ENCODE peak calls at places on chromosome 3, in four cellular contexts. One of them, this sample, is unnamed.

GRCh38 chr3:181622365-181622764 is 89.4 kb upstream of the SOX2 start:
- DNase-seq in neural progenitor cell: no peak
- DNase-seq in HCT116: no peak
- DNase-seq in Peyer's patch: no peak
- DNase-seq in this sample: no peak

GRCh38 chr3:4988815-4989648 is 9.8 kb downstream of the BHLHE40 start:
- DNase-seq in Peyer's patch: peak
- DNase-seq in neural progenitor cell: no peak
- DNase-seq in HCT116: no peak
- DNase-seq in this sample: peak

GRCh38 chr3:125192190-125193035 is 20.1 kb downstream of the SLC12A8 start:
- DNase-seq in Peyer's patch: no peak
- DNase-seq in neural progenitor cell: peak
- DNase-seq in HCT116: no peak
- DNase-seq in this sample: no peak

GRCh38 chr3:55485208-55485791 is 1.8 kb downstream of the WNT5A start:
- DNase-seq in Peyer's patch: peak
- DNase-seq in HCT116: no peak
- DNase-seq in neural progenitor cell: peak
- DNase-seq in this sample: peak

GRCh38 chr3:127819086-127819485 is 3.2 kb downstream of the MGLL start:
- DNase-seq in HCT116: no peak
- DNase-seq in neural progenitor cell: no peak
- DNase-seq in Peyer's patch: no peak
- DNase-seq in this sample: peak

GRCh38 chr3:23763040-23763477 is 42.7 kb upstream of the UBE2E1 start:
- DNase-seq in HCT116: no peak
- DNase-seq in neural progenitor cell: peak
- DNase-seq in Peyer's patch: no peak
- DNase-seq in this sample: no peak

GRCh38 chr3:194485471-194485875 is 1.3 kb downstream of the ATP13A3 start:
- DNase-seq in Peyer's patch: no peak
- DNase-seq in neural progenitor cell: no peak
- DNase-seq in HCT116: no peak
- DNase-seq in this sample: no peak

GRCh38 chr3:50189989-50190388 is 1.4 kb upstream of the GNAT1 start:
- DNase-seq in Peyer's patch: no peak
- DNase-seq in neural progenitor cell: no peak
- DNase-seq in HCT116: no peak
- DNase-seq in this sample: no peak

GRCh38 chr3:180306691-180307090 is 270.0 kb upstream of the PEX5L start:
- DNase-seq in HCT116: no peak
- DNase-seq in Peyer's patch: no peak
- DNase-seq in neural progenitor cell: no peak
- DNase-seq in this sample: no peak

GRCh38 chr3:184379375-184380209 is at the start of gene CHRD:
- DNase-seq in neural progenitor cell: peak
- DNase-seq in Peyer's patch: no peak
- DNase-seq in HCT116: no peak
- DNase-seq in this sample: no peak

GRCh38 chr3:131338948-131339640 is 42.5 kb upstream of the NUDT16 start:
- DNase-seq in HCT116: no peak
- DNase-seq in Peyer's patch: no peak
- DNase-seq in neural progenitor cell: no peak
- DNase-seq in this sample: no peak

GRCh38 chr3:100703865-100704264 is 5.4 kb upstream of the TFG start:
- DNase-seq in HCT116: no peak
- DNase-seq in Peyer's patch: no peak
- DNase-seq in neural progenitor cell: no peak
- DNase-seq in this sample: no peak

GRCh38 chr3:120762575-120762974 is 20.0 kb downstream of the GTF2E1 start:
- DNase-seq in HCT116: no peak
- DNase-seq in neural progenitor cell: no peak
- DNase-seq in Peyer's patch: no peak
- DNase-seq in this sample: no peak

GRCh38 chr3:48655586-48655985 is 7.1 kb downstream of the CELSR3 start:
- DNase-seq in neural progenitor cell: no peak
- DNase-seq in Peyer's patch: peak
- DNase-seq in HCT116: no peak
- DNase-seq in this sample: no peak

GRCh38 chr3:5300638-5301037 is 113.1 kb downstream of the EDEM1 start:
- DNase-seq in Peyer's patch: no peak
- DNase-seq in HCT116: no peak
- DNase-seq in neural progenitor cell: no peak
- DNase-seq in this sample: no peak

GRCh38 chr3:24264748-24265158 is 229.9 kb downstream of the THRB start:
- DNase-seq in HCT116: peak
- DNase-seq in neural progenitor cell: peak
- DNase-seq in Peyer's patch: no peak
- DNase-seq in this sample: no peak

DNA sequence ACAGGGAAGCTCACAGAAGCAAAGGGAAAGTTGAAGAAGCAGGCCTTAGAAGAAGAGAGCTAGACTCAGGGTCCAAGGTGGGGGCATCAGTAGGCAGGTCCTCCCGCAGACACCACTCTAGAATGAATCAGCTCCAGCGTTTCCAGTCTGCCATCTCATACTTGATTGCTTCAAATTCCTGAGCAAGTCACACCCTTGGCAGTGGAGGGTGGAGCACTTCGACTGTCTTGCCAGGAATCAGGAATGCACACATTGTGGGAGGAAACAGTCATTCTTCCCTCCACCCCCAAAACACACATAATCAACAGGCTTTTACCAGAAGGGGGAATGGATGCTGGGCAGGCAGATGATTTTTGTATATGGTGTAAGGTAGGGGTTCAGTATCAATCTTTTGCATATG is 78.5 kb downstream of the CHCHD6 start:
- DNase-seq in Peyer's patch: peak
- DNase-seq in neural progenitor cell: no peak
- DNase-seq in HCT116: peak
- DNase-seq in this sample: peak
- H3K4me3 ChIP-seq in Peyer's patch: no peak
- H3K4me3 ChIP-seq in neural progenitor cell: no peak
- H3K4me3 ChIP-seq in HCT116: peak
- H3K4me3 ChIP-seq in this sample: no peak

GRCh38 chr3:141959531-141959920 is 83.1 kb downstream of the ATP1B3 start:
- DNase-seq in neural progenitor cell: no peak
- DNase-seq in Peyer's patch: no peak
- DNase-seq in HCT116: peak
- DNase-seq in this sample: no peak
- H3K4me3 ChIP-seq in neural progenitor cell: no peak
- H3K4me3 ChIP-seq in Peyer's patch: no peak
- H3K4me3 ChIP-seq in HCT116: no peak
- H3K4me3 ChIP-seq in this sample: no peak

DNA sequence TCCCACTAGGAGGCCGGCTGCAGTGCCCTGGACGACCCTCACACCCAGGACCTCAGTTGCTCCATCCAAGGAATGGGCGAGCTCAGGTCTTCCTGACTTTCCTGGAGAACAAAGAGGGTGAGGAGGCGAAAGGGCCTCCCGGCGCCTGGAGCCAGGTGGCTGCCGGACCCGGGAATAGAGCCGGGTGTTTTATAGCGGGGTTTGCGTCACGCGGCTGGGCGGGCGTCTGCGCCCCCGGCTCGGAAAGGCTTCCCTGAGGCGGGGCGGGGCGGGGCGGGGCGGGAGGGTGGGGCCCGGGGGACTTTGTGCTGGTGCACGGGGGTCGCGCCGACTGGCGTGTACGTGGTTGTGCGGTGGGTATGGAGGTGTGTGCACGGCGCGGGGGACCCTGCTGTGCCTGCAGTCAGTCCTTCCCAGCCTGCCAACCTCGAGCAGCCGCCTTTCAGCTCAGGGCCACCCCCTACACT is 4.6 kb upstream of the PRKCD start:
- DNase-seq in HCT116: no peak
- DNase-seq in neural progenitor cell: peak
- DNase-seq in Peyer's patch: peak
- DNase-seq in this sample: no peak
- H3K4me3 ChIP-seq in HCT116: no peak
- H3K4me3 ChIP-seq in neural progenitor cell: no peak
- H3K4me3 ChIP-seq in Peyer's patch: peak
- H3K4me3 ChIP-seq in this sample: no peak

DNA sequence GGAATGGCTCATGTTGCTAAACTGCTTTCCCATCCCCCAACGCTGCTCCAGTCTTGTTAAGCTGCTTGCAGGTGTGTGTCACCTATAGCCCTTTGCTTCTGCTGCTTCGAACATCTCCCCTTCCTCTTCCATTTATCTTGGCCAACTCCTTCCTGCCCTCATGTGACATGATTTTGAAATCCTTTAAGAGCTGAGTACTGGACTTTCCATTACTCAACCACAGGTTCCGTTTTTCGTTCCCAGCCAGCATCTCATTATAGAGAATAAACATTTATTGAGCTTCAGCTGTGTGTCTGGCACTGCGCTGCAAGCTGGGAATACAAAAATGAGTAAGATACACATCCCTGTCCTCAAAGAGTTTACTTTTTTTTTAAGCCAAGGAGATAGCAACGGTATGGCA is 1.7 kb downstream of the ATG7 start:
- DNase-seq in HCT116: no peak
- DNase-seq in Peyer's patch: peak
- DNase-seq in neural progenitor cell: no peak
- DNase-seq in this sample: no peak
- H3K4me3 ChIP-seq in HCT116: peak
- H3K4me3 ChIP-seq in Peyer's patch: no peak
- H3K4me3 ChIP-seq in neural progenitor cell: no peak
- H3K4me3 ChIP-seq in this sample: no peak

GRCh38 chr3:147424325-147424910 is 15.3 kb downstream of the ZIC1 start:
- DNase-seq in Peyer's patch: no peak
- DNase-seq in HCT116: no peak
- DNase-seq in neural progenitor cell: peak
- DNase-seq in this sample: no peak
- H3K4me3 ChIP-seq in Peyer's patch: no peak
- H3K4me3 ChIP-seq in HCT116: no peak
- H3K4me3 ChIP-seq in neural progenitor cell: peak
- H3K4me3 ChIP-seq in this sample: no peak

DNA sequence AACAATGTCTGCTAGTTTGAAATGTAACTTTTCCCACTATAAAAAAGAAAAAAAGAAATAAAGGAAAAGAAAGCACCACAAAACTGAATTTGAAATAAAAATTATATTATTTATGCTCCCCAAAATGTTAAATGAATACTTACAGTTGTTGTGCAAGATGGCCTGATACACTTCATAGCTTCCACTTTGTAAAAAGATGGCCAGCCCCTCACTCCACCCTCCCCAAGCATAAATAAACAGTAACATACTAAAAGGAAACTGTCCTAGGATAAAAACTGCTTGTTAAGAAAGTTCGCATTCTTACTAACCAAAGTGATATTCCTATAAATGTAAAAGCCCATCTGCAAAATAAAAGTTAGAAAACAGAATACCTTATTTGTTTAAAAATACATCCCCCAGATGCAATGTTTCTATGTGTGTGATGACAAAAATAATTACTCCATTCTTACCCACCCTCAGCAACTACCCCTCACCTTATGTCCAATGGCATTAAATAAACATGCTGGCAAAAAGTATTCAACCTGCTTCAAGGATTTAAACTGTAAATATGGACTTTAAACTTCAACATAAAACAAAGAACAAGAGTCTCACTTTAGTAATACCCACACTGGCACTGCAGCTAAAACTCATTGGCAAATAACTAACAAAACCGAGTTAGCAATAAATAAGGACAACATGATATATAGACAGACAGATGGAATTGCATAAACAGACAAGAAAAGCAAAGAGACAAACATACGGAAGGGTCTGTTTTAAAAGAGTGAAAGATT is 47.8 kb downstream of the ZBTB20 start:
- DNase-seq in Peyer's patch: no peak
- DNase-seq in HCT116: no peak
- DNase-seq in neural progenitor cell: no peak
- DNase-seq in this sample: no peak
- H3K4me3 ChIP-seq in Peyer's patch: peak
- H3K4me3 ChIP-seq in HCT116: no peak
- H3K4me3 ChIP-seq in neural progenitor cell: no peak
- H3K4me3 ChIP-seq in this sample: peak

This sample was measured in lower leg skin.